ENCODE peak calls at places on chromosomes 11 and 22, in eight cellular contexts. D, N, H, O, G, Z, I and B are unnamed samples.

GRCh38 chr11:132742929-132743328 is 789.4 kb downstream of the OPCML start:
- DNase-seq in D (no peak), N (no peak), H (no peak), O (no peak), G (no peak), Z (no peak), I (no peak), B (no peak)

GRCh38 chr22:25406510-25407210 is 157.8 kb upstream of the GRK3 start:
- DNase-seq in D (no peak), N (no peak), H (no peak), O (no peak), G (no peak), Z (no peak), I (no peak), B (no peak)

GRCh38 chr22:28910575-28911278 is 27.4 kb downstream of the ZNRF3 start:
- DNase-seq in D (no peak), N (no peak), H (no peak), O (no peak), G (no peak), Z (no peak), I (no peak), B (no peak)

GRCh38 chr11:57568330-57568766 is 876 bp upstream of the UBE2L6 start:
- DNase-seq in D (peak), N (no peak), H (no peak), O (no peak), G (peak), Z (no peak), I (peak), B (no peak)

GRCh38 chr11:62411524-62411923 is 7.3 kb upstream of the SCGB1A1 start:
- DNase-seq in D (no peak), N (no peak), H (no peak), O (no peak), G (no peak), Z (no peak), I (no peak), B (no peak)

GRCh38 chr11:62976109-62976508 is 8.7 kb downstream of the SLC22A6 start:
- DNase-seq in D (no peak), N (no peak), H (no peak), O (no peak), G (no peak), Z (no peak), I (no peak), B (no peak)

GRCh38 chr11:66219846-66220565 is 48.4 kb upstream of the RAB1B start:
- DNase-seq in D (no peak), N (no peak), H (no peak), O (no peak), G (no peak), Z (no peak), I (no peak), B (no peak)

GRCh38 chr11:65058012-65058411 is 341 bp downstream of the NAALADL1 start:
- DNase-seq in D (no peak), N (no peak), H (no peak), O (peak), G (no peak), Z (no peak), I (no peak), B (no peak)

GRCh38 chr11:81301426-81301825 is 1432.2 kb downstream of the FAM181B start:
- DNase-seq in D (no peak), N (no peak), H (no peak), O (no peak), G (no peak), Z (no peak), I (no peak), B (no peak)

GRCh38 chr11:117843666-117844484 is 19.3 kb upstream of the FXYD2 start:
- DNase-seq in D (no peak), N (peak), H (peak), O (peak), G (peak), Z (peak), I (peak), B (peak)

GRCh38 chr11:36056160-36056751 is 112.4 kb downstream of the LDLRAD3 start:
- DNase-seq in D (no peak), N (no peak), H (no peak), O (peak), G (peak), Z (no peak), I (no peak), B (no peak)

GRCh38 chr11:69950120-69950519 is 128.0 kb upstream of the ANO1 start:
- DNase-seq in D (no peak), N (no peak), H (no peak), O (no peak), G (no peak), Z (no peak), I (no peak), B (no peak)

GRCh38 chr22:48070760-48071159 is 1308.3 kb downstream of the TBC1D22A start:
- DNase-seq in D (no peak), N (no peak), H (no peak), O (no peak), G (no peak), Z (no peak), I (no peak), B (no peak)